ENCODE peak calls at places on chromosomes 13 and 19, in seven cellular contexts. C is upper lobe of right lung, I is uterus, T is HepG2, B is omental fat pad, Q is tibial nerve, J is GM23338. U is an unnamed sample.

GRCh38 chr19:38252935-38253691 is 3.1 kb downstream of the PPP1R14A start:
- DNase-seq in C (no peak), I (peak; percentile 52), T (no peak), B (no peak), Q (no peak), J (no peak), U (no peak)

GRCh38 chr19:12733369-12733896 is 1.1 kb downstream of the TRIR start:
- DNase-seq in C (no peak), I (no peak), T (peak; percentile 44), B (no peak), Q (no peak), J (peak; percentile 54), U (no peak)

GRCh38 chr13:83065136-83065535 is 817.1 kb downstream of the SLITRK1 start:
- DNase-seq in C (no peak), I (no peak), T (no peak), B (no peak), Q (peak; percentile 31), J (no peak), U (no peak)

GRCh38 chr19:4103073-4103418 is 20.9 kb downstream of the MAP2K2 start:
- DNase-seq in C (no peak), I (no peak), T (no peak), B (no peak), Q (no peak), J (no peak), U (no peak)

GRCh38 chr13:74889321-74889720 is 592.6 kb downstream of the TBC1D4 start:
- DNase-seq in C (no peak), I (no peak), T (no peak), B (no peak), Q (no peak), J (no peak), U (no peak)

GRCh38 chr13:19052180-19052579 is 129.4 kb downstream of the TUBA3C start:
- DNase-seq in C (no peak), I (no peak), T (no peak), B (no peak), Q (no peak), J (no peak), U (no peak)

GRCh38 chr19:11130824-11131455 is 24.6 kb downstream of the SPC24 start:
- DNase-seq in C (peak; percentile 83), I (peak; percentile 87), T (peak; percentile 87), B (peak; percentile 71), Q (peak; percentile 66), J (peak; percentile 85), U (peak; percentile 80)

GRCh38 chr19:19552811-19553210 is 14.7 kb downstream of the CILP2 start:
- DNase-seq in C (no peak), I (no peak), T (no peak), B (no peak), Q (no peak), J (peak; percentile 79), U (no peak)

GRCh38 chr19:48806518-48806817 is 4.4 kb downstream of the BCAT2 start:
- DNase-seq in C (no peak), I (peak; percentile 61), T (no peak), B (no peak), Q (no peak), J (peak; percentile 94), U (no peak)

GRCh38 chr19:16429066-16429758 is 42.6 kb downstream of the EPS15L1 start:
- DNase-seq in C (peak; percentile 84), I (no peak), T (no peak), B (no peak), Q (no peak), J (no peak), U (no peak)

GRCh38 chr13:41458939-41459753 is 1.8 kb downstream of the RGCC start:
- DNase-seq in C (peak; percentile 70), I (peak; percentile 20), T (peak; percentile 30), B (no peak), Q (no peak), J (peak; percentile 70), U (no peak)

GRCh38 chr19:19465436-19466070 is 49.8 kb downstream of the TSSK6 start:
- DNase-seq in C (no peak), I (no peak), T (no peak), B (no peak), Q (no peak), J (no peak), U (no peak)

GRCh38 chr19:46904114-46905060 is 43.6 kb downstream of the ARHGAP35 start:
- DNase-seq in C (no peak), I (peak; percentile 49), T (no peak), B (no peak), Q (no peak), J (peak; percentile 47), U (no peak)

GRCh38 chr19:7739211-7739752 is 7.4 kb upstream of the CLEC4G start:
- DNase-seq in C (no peak), I (no peak), T (no peak), B (no peak), Q (no peak), J (peak; percentile 5), U (no peak)

GRCh38 chr13:100565291-100565690 is 23.3 kb downstream of the GGACT start:
- DNase-seq in C (no peak), I (no peak), T (peak; percentile 25), B (no peak), Q (no peak), J (no peak), U (no peak)

GRCh38 chr19:10552596-10553053 is 8.9 kb downstream of the ATG4D start:
- DNase-seq in C (no peak), I (no peak), T (no peak), B (no peak), Q (no peak), J (peak; percentile 82), U (no peak)

GRCh38 chr19:46076951-46077814 is 36.4 kb upstream of the IGFL4 start:
- DNase-seq in C (no peak), I (peak; percentile 58), T (peak; percentile 87), B (no peak), Q (no peak), J (peak; percentile 97), U (peak; percentile 69)

GRCh38 chr19:7373862-7374261 is 25.1 kb downstream of the ARHGEF18 start:
- DNase-seq in C (no peak), I (no peak), T (peak; percentile 35), B (no peak), Q (no peak), J (no peak), U (no peak)

GRCh38 chr13:98468352-98468751 is 108.6 kb downstream of the STK24 start:
- DNase-seq in C (no peak), I (no peak), T (no peak), B (no peak), Q (no peak), J (no peak), U (no peak)

GRCh38 chr19:32354345-32354744 is 8.9 kb downstream of the ZNF507 start:
- DNase-seq in C (no peak), I (no peak), T (no peak), B (no peak), Q (no peak), J (no peak), U (no peak)

GRCh38 chr19:39054091-39054470 is 21.7 kb upstream of the FBXO27 start:
- DNase-seq in C (no peak), I (no peak), T (no peak), B (no peak), Q (no peak), J (no peak), U (no peak)

GRCh38 chr19:43747557-43748204 is 7.1 kb downstream of the SMG9 start:
- DNase-seq in C (no peak), I (no peak), T (no peak), B (no peak), Q (no peak), J (no peak), U (no peak)

GRCh38 chr19:1019980-1020867 is 699 bp downstream of the TMEM259 start:
- DNase-seq in C (no peak), I (peak; percentile 56), T (no peak), B (no peak), Q (no peak), J (peak; percentile 33), U (no peak)

GRCh38 chr19:55611300-55611982 is 6.0 kb downstream of the ZNF865 start:
- DNase-seq in C (no peak), I (no peak), T (no peak), B (no peak), Q (no peak), J (no peak), U (no peak)

GRCh38 chr13:28313579-28313978 is 175.2 kb downstream of the PAN3 start:
- DNase-seq in C (no peak), I (no peak), T (no peak), B (no peak), Q (no peak), J (peak; percentile 82), U (no peak)

GRCh38 chr19:1224047-1224825 is 13.6 kb downstream of the CBARP start:
- DNase-seq in C (no peak), I (no peak), T (no peak), B (no peak), Q (no peak), J (no peak), U (no peak)

GRCh38 chr13:40484981-40485380 is 181.5 kb downstream of the FOXO1 start:
- DNase-seq in C (no peak), I (no peak), T (no peak), B (no peak), Q (no peak), J (no peak), U (no peak)

GRCh38 chr13:32791545-32792172 is 205.4 kb downstream of the PDS5B start:
- DNase-seq in C (no peak), I (no peak), T (peak; percentile 30), B (no peak), Q (no peak), J (no peak), U (no peak)

GRCh38 chr13:32790731-32791130 is 204.5 kb downstream of the PDS5B start:
- DNase-seq in C (no peak), I (no peak), T (peak; percentile 5), B (no peak), Q (no peak), J (peak; percentile 33), U (no peak)
- TF ChIP-seq CTCF in C (no peak), I (no peak), T (no peak), B (no peak), Q (no peak), J (peak; percentile 24), U (no peak)

GRCh38 chr19:35790981-35791813 is 15.8 kb downstream of the ARHGAP33 start:
- DNase-seq in C (peak; percentile 58), I (no peak), T (peak; percentile 40), B (no peak), Q (no peak), J (peak; percentile 41), U (no peak)
- TF ChIP-seq CTCF in C (no peak), I (no peak), T (peak; percentile 84), B (no peak), Q (no peak), J (peak; percentile 48), U (peak; percentile 38)

GRCh38 chr19:5547881-5548280 is 19.9 kb downstream of the TINCR start:
- DNase-seq in C (no peak), I (no peak), T (peak; percentile 38), B (no peak), Q (no peak), J (peak; percentile 87), U (no peak)
- TF ChIP-seq CTCF in C (peak; percentile 39), I (no peak), T (peak; percentile 83), B (no peak), Q (peak; percentile 14), J (peak; percentile 95), U (peak; percentile 63)

DNA sequence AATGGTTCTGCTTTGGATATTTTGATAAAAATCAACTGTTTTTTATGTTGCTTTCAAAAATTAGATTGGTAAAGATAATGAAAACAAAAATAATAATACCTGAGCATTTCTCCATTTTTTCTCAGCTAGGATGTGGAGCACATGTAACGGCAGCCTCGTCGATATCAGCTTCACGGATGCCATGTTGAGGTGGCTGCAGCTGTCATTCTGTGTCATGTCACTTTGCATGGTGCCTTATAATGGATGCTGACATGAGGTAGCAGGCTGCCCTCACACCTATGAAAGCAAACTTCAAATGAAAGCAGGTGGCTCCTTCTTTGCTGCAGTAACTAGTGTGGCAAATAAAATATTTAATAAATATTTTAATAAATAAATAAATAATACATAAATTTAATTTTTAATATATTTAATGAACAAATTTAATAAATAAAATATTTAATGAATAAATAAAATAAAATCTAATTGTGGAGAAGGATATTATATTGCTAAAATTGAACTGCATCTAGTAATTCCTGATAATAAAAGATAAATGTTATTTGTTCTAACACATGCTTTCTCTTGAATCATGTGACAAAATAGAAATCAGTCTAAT is 955.7 kb upstream of the SLC10A2 start:
- DNase-seq in C (no peak), I (no peak), T (no peak), B (no peak), Q (no peak), J (no peak), U (no peak)
- TF ChIP-seq CTCF in C (no peak), I (no peak), T (no peak), B (no peak), Q (no peak), J (no peak), U (no peak)